ENCODE peak calls at places on chromosome X, in ten cellular contexts. One of them, this sample, is unnamed.

GRCh38 chrX:9940397-9940796 is 26.8 kb upstream of the CLDN34 start:
- DNase-seq in fibroblast of lung: peak
- DNase-seq in coronary artery: no peak
- DNase-seq in cardiac muscle cell: no peak
- DNase-seq in upper lobe of left lung: no peak
- DNase-seq in fibroblast of the aortic adventitia: no peak
- DNase-seq in A549: no peak
- DNase-seq in Karpas-422: no peak
- DNase-seq in neuronal stem cell: no peak
- DNase-seq in body of pancreas: no peak
- DNase-seq in this sample: no peak

GRCh38 chrX:42485621-42486020 is 292.3 kb downstream of the PPP1R2C start:
- DNase-seq in fibroblast of lung: peak
- DNase-seq in coronary artery: no peak
- DNase-seq in cardiac muscle cell: no peak
- DNase-seq in upper lobe of left lung: no peak
- DNase-seq in fibroblast of the aortic adventitia: no peak
- DNase-seq in A549: no peak
- DNase-seq in Karpas-422: no peak
- DNase-seq in neuronal stem cell: no peak
- DNase-seq in body of pancreas: no peak
- DNase-seq in this sample: no peak

GRCh38 chrX:11792461-11793421 is 34.7 kb downstream of the MSL3 start:
- DNase-seq in fibroblast of lung: no peak
- DNase-seq in coronary artery: no peak
- DNase-seq in cardiac muscle cell: no peak
- DNase-seq in upper lobe of left lung: no peak
- DNase-seq in fibroblast of the aortic adventitia: no peak
- DNase-seq in A549: no peak
- DNase-seq in Karpas-422: peak
- DNase-seq in neuronal stem cell: no peak
- DNase-seq in body of pancreas: no peak
- DNase-seq in this sample: peak

GRCh38 chrX:102837843-102838242 is 99.2 kb upstream of the RAB40AL start:
- DNase-seq in fibroblast of lung: peak
- DNase-seq in coronary artery: no peak
- DNase-seq in cardiac muscle cell: no peak
- DNase-seq in upper lobe of left lung: no peak
- DNase-seq in fibroblast of the aortic adventitia: peak
- DNase-seq in A549: no peak
- DNase-seq in Karpas-422: no peak
- DNase-seq in neuronal stem cell: no peak
- DNase-seq in body of pancreas: no peak
- DNase-seq in this sample: no peak

GRCh38 chrX:9842541-9842940 is 56.3 kb downstream of the SHROOM2 start:
- DNase-seq in fibroblast of lung: no peak
- DNase-seq in coronary artery: no peak
- DNase-seq in cardiac muscle cell: no peak
- DNase-seq in upper lobe of left lung: no peak
- DNase-seq in fibroblast of the aortic adventitia: no peak
- DNase-seq in A549: no peak
- DNase-seq in Karpas-422: no peak
- DNase-seq in neuronal stem cell: peak
- DNase-seq in body of pancreas: no peak
- DNase-seq in this sample: peak

GRCh38 chrX:110178179-110178865 is 139.6 kb downstream of the AMMECR1 start:
- DNase-seq in fibroblast of lung: peak
- DNase-seq in coronary artery: no peak
- DNase-seq in cardiac muscle cell: no peak
- DNase-seq in upper lobe of left lung: no peak
- DNase-seq in fibroblast of the aortic adventitia: no peak
- DNase-seq in A549: no peak
- DNase-seq in Karpas-422: no peak
- DNase-seq in neuronal stem cell: no peak
- DNase-seq in body of pancreas: peak
- DNase-seq in this sample: no peak

GRCh38 chrX:37638047-37638446 is 47.5 kb upstream of the XK start:
- DNase-seq in fibroblast of lung: no peak
- DNase-seq in coronary artery: no peak
- DNase-seq in cardiac muscle cell: no peak
- DNase-seq in upper lobe of left lung: no peak
- DNase-seq in fibroblast of the aortic adventitia: no peak
- DNase-seq in A549: no peak
- DNase-seq in Karpas-422: no peak
- DNase-seq in neuronal stem cell: no peak
- DNase-seq in body of pancreas: no peak
- DNase-seq in this sample: no peak

GRCh38 chrX:68443155-68443868 is 10.0 kb upstream of the OPHN1 start:
- DNase-seq in fibroblast of lung: peak
- DNase-seq in coronary artery: no peak
- DNase-seq in cardiac muscle cell: no peak
- DNase-seq in upper lobe of left lung: no peak
- DNase-seq in fibroblast of the aortic adventitia: no peak
- DNase-seq in A549: no peak
- DNase-seq in Karpas-422: no peak
- DNase-seq in neuronal stem cell: no peak
- DNase-seq in body of pancreas: no peak
- DNase-seq in this sample: peak

GRCh38 chrX:17525266-17525665 is 150.3 kb downstream of the NHS start:
- DNase-seq in fibroblast of lung: peak
- DNase-seq in coronary artery: no peak
- DNase-seq in cardiac muscle cell: no peak
- DNase-seq in upper lobe of left lung: no peak
- DNase-seq in fibroblast of the aortic adventitia: peak
- DNase-seq in A549: no peak
- DNase-seq in Karpas-422: no peak
- DNase-seq in neuronal stem cell: no peak
- DNase-seq in body of pancreas: no peak
- DNase-seq in this sample: no peak

GRCh38 chrX:17520206-17520605 is 145.2 kb downstream of the NHS start:
- DNase-seq in fibroblast of lung: peak
- DNase-seq in coronary artery: no peak
- DNase-seq in cardiac muscle cell: no peak
- DNase-seq in upper lobe of left lung: no peak
- DNase-seq in fibroblast of the aortic adventitia: peak
- DNase-seq in A549: no peak
- DNase-seq in Karpas-422: no peak
- DNase-seq in neuronal stem cell: no peak
- DNase-seq in body of pancreas: no peak
- DNase-seq in this sample: no peak

GRCh38 chrX:17525762-17526555 is 151.0 kb downstream of the NHS start:
- DNase-seq in fibroblast of lung: peak
- DNase-seq in coronary artery: no peak
- DNase-seq in cardiac muscle cell: no peak
- DNase-seq in upper lobe of left lung: no peak
- DNase-seq in fibroblast of the aortic adventitia: peak
- DNase-seq in A549: no peak
- DNase-seq in Karpas-422: no peak
- DNase-seq in neuronal stem cell: no peak
- DNase-seq in body of pancreas: no peak
- DNase-seq in this sample: no peak

GRCh38 chrX:17519349-17519748 is 144.3 kb downstream of the NHS start:
- DNase-seq in fibroblast of lung: no peak
- DNase-seq in coronary artery: peak
- DNase-seq in cardiac muscle cell: no peak
- DNase-seq in upper lobe of left lung: no peak
- DNase-seq in fibroblast of the aortic adventitia: peak
- DNase-seq in A549: no peak
- DNase-seq in Karpas-422: no peak
- DNase-seq in neuronal stem cell: no peak
- DNase-seq in body of pancreas: no peak
- DNase-seq in this sample: no peak

DNA sequence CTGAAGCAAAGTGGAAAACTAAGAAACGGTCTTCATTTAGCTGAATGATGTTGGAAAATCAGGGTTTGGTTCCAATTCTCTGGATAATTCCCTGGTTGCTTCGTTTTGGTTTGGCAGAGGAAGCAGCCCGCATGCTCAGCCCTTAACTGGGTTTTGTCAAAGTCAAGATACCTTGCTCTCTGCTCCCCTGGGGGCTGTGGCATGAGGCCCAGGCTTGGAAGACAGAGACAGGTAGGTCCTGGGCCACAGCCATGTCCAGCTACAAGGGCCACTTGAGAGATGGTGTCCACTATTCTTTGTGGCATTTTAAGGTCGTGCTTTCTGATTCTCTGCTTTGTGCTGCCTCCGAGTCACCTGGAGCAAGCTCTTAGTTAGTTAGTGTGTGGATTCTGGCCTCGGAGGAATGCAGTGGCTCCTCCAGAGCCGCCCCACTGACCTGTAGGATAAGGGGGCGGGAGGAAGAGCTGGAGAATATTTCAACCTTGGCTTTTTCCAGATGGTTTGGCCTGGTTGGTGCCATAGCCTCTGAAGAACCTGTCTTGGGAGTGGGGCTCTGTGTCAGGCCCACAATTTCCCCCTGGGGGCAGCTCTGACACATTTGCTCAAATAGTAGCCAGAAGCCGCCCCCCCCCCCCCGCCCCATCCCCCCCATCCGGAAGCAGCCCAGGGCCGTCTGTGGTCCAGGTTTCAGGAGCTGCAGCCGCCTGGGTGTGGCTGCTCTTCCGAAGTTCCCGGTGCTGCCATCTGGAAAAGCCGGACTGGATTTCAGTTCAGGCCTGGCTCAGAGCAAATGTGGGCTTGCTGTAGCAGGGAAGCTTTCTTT is 147.1 kb downstream of the NHS start:
- DNase-seq in fibroblast of lung: peak
- DNase-seq in coronary artery: no peak
- DNase-seq in cardiac muscle cell: peak
- DNase-seq in upper lobe of left lung: no peak
- DNase-seq in fibroblast of the aortic adventitia: peak
- DNase-seq in A549: peak
- DNase-seq in Karpas-422: no peak
- DNase-seq in neuronal stem cell: no peak
- DNase-seq in body of pancreas: no peak
- DNase-seq in this sample: no peak
- H3K4me3 ChIP-seq in fibroblast of lung: no peak
- H3K4me3 ChIP-seq in coronary artery: no peak
- H3K4me3 ChIP-seq in cardiac muscle cell: no peak
- H3K4me3 ChIP-seq in upper lobe of left lung: no peak
- H3K4me3 ChIP-seq in fibroblast of the aortic adventitia: no peak
- H3K4me3 ChIP-seq in A549: peak
- H3K4me3 ChIP-seq in Karpas-422: no peak
- H3K4me3 ChIP-seq in neuronal stem cell: no peak
- H3K4me3 ChIP-seq in body of pancreas: no peak
- H3K4me3 ChIP-seq in this sample: no peak

GRCh38 chrX:30593435-30594200 is 16.1 kb upstream of the TASL start:
- DNase-seq in fibroblast of lung: no peak
- DNase-seq in coronary artery: no peak
- DNase-seq in cardiac muscle cell: no peak
- DNase-seq in upper lobe of left lung: no peak
- DNase-seq in fibroblast of the aortic adventitia: no peak
- DNase-seq in A549: no peak
- DNase-seq in Karpas-422: peak
- DNase-seq in neuronal stem cell: no peak
- DNase-seq in body of pancreas: peak
- DNase-seq in this sample: no peak

GRCh38 chrX:30592846-30593245 is 15.3 kb upstream of the TASL start:
- DNase-seq in fibroblast of lung: no peak
- DNase-seq in coronary artery: no peak
- DNase-seq in cardiac muscle cell: no peak
- DNase-seq in upper lobe of left lung: no peak
- DNase-seq in fibroblast of the aortic adventitia: no peak
- DNase-seq in A549: no peak
- DNase-seq in Karpas-422: no peak
- DNase-seq in neuronal stem cell: no peak
- DNase-seq in body of pancreas: no peak
- DNase-seq in this sample: no peak

GRCh38 chrX:30589146-30589888 is 11.8 kb upstream of the TASL start:
- DNase-seq in fibroblast of lung: no peak
- DNase-seq in coronary artery: no peak
- DNase-seq in cardiac muscle cell: no peak
- DNase-seq in upper lobe of left lung: no peak
- DNase-seq in fibroblast of the aortic adventitia: no peak
- DNase-seq in A549: no peak
- DNase-seq in Karpas-422: peak
- DNase-seq in neuronal stem cell: no peak
- DNase-seq in body of pancreas: no peak
- DNase-seq in this sample: no peak

GRCh38 chrX:30586516-30586915 is 8.9 kb upstream of the TASL start:
- DNase-seq in fibroblast of lung: no peak
- DNase-seq in coronary artery: no peak
- DNase-seq in cardiac muscle cell: no peak
- DNase-seq in upper lobe of left lung: no peak
- DNase-seq in fibroblast of the aortic adventitia: no peak
- DNase-seq in A549: no peak
- DNase-seq in Karpas-422: no peak
- DNase-seq in neuronal stem cell: no peak
- DNase-seq in body of pancreas: no peak
- DNase-seq in this sample: no peak

DNA sequence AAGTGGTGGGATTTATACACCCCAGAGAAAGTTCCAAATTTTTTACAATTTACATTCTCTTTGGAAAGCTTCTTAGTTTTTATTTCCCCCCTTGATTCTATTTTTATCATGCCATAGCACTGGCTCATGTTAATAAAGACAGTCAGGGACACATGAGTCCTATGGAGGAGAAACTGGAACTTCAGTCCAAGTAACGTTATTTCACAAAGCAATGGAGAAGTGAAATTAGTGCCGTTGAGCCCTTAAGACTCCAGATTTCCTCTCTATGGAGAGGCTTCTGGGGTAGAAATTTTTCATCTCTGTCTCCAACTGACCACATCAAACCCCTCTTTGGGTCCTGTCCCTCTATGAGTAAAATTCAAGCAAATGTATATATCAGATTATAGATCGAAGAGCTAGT is 12.8 kb upstream of the TASL start:
- DNase-seq in fibroblast of lung: no peak
- DNase-seq in coronary artery: no peak
- DNase-seq in cardiac muscle cell: no peak
- DNase-seq in upper lobe of left lung: no peak
- DNase-seq in fibroblast of the aortic adventitia: no peak
- DNase-seq in A549: no peak
- DNase-seq in Karpas-422: no peak
- DNase-seq in neuronal stem cell: no peak
- DNase-seq in body of pancreas: no peak
- DNase-seq in this sample: no peak
- H3K4me3 ChIP-seq in fibroblast of lung: no peak
- H3K4me3 ChIP-seq in coronary artery: no peak
- H3K4me3 ChIP-seq in cardiac muscle cell: no peak
- H3K4me3 ChIP-seq in upper lobe of left lung: no peak
- H3K4me3 ChIP-seq in fibroblast of the aortic adventitia: no peak
- H3K4me3 ChIP-seq in A549: no peak
- H3K4me3 ChIP-seq in Karpas-422: no peak
- H3K4me3 ChIP-seq in neuronal stem cell: no peak
- H3K4me3 ChIP-seq in body of pancreas: no peak
- H3K4me3 ChIP-seq in this sample: no peak

GRCh38 chrX:51803833-51804232 is 60.6 kb downstream of the GSPT2 start:
- DNase-seq in fibroblast of lung: no peak
- DNase-seq in coronary artery: no peak
- DNase-seq in cardiac muscle cell: no peak
- DNase-seq in upper lobe of left lung: no peak
- DNase-seq in fibroblast of the aortic adventitia: peak
- DNase-seq in A549: no peak
- DNase-seq in Karpas-422: no peak
- DNase-seq in neuronal stem cell: no peak
- DNase-seq in body of pancreas: no peak
- DNase-seq in this sample: no peak
- H3K4me3 ChIP-seq in fibroblast of lung: peak
- H3K4me3 ChIP-seq in coronary artery: no peak
- H3K4me3 ChIP-seq in cardiac muscle cell: peak
- H3K4me3 ChIP-seq in upper lobe of left lung: peak
- H3K4me3 ChIP-seq in fibroblast of the aortic adventitia: peak
- H3K4me3 ChIP-seq in A549: peak
- H3K4me3 ChIP-seq in Karpas-422: peak
- H3K4me3 ChIP-seq in neuronal stem cell: peak
- H3K4me3 ChIP-seq in body of pancreas: no peak
- H3K4me3 ChIP-seq in this sample: peak

GRCh38 chrX:115689931-115690330 is 129.0 kb downstream of the PLS3 start:
- DNase-seq in fibroblast of lung: peak
- DNase-seq in coronary artery: no peak
- DNase-seq in cardiac muscle cell: no peak
- DNase-seq in upper lobe of left lung: no peak
- DNase-seq in fibroblast of the aortic adventitia: peak
- DNase-seq in A549: no peak
- DNase-seq in Karpas-422: no peak
- DNase-seq in neuronal stem cell: no peak
- DNase-seq in body of pancreas: no peak
- DNase-seq in this sample: no peak
- H3K4me3 ChIP-seq in fibroblast of lung: no peak
- H3K4me3 ChIP-seq in coronary artery: peak
- H3K4me3 ChIP-seq in cardiac muscle cell: no peak
- H3K4me3 ChIP-seq in upper lobe of left lung: no peak
- H3K4me3 ChIP-seq in fibroblast of the aortic adventitia: no peak
- H3K4me3 ChIP-seq in A549: no peak
- H3K4me3 ChIP-seq in Karpas-422: no peak
- H3K4me3 ChIP-seq in neuronal stem cell: no peak
- H3K4me3 ChIP-seq in body of pancreas: no peak
- H3K4me3 ChIP-seq in this sample: no peak